ENCODE peak calls at places on chromosomes 12 and 14, in seven cellular contexts. Q is tibial nerve, X is foreskin fibroblast, I is MG63, Y is endothelial cell of umbilical vein, O is stomach, V is fibroblast of mammary gland. P is an unnamed sample.

GRCh38 chr12:96047621-96048211 is 12.3 kb upstream of the LTA4H start:
- DNase-seq in Q (peak), X (peak), I (peak), Y (peak), O (peak), V (peak), P (no peak)

GRCh38 chr14:32896979-32897723 is 41.5 kb upstream of the NPAS3 start:
- DNase-seq in Q (no peak), X (peak), I (no peak), Y (peak), O (no peak), V (peak), P (no peak)

GRCh38 chr14:24481622-24482324 is 26.3 kb downstream of the CMA1 start:
- DNase-seq in Q (no peak), X (peak), I (peak), Y (peak), O (peak), V (peak), P (no peak)

GRCh38 chr12:111953455-111953854 is 59.5 kb downstream of the TMEM116 start:
- DNase-seq in Q (peak), X (peak), I (no peak), Y (peak), O (no peak), V (peak), P (peak)

GRCh38 chr12:113030875-113031525 is 25.5 kb upstream of the DTX1 start:
- DNase-seq in Q (peak), X (peak), I (peak), Y (peak), O (no peak), V (peak), P (no peak)

GRCh38 chr12:54891717-54892478 is 37.6 kb downstream of the MUCL1 start:
- DNase-seq in Q (no peak), X (no peak), I (no peak), Y (no peak), O (peak), V (no peak), P (no peak)

GRCh38 chr12:109523071-109523470 is 45.6 kb downstream of the UBE3B start:
- DNase-seq in Q (no peak), X (no peak), I (no peak), Y (no peak), O (no peak), V (no peak), P (no peak)

GRCh38 chr14:83463500-83464098 is 1929.9 kb upstream of the SEL1L start:
- DNase-seq in Q (peak), X (peak), I (peak), Y (peak), O (peak), V (peak), P (no peak)

GRCh38 chr12:54993181-54993835 is 8.7 kb upstream of the TESPA1 start:
- DNase-seq in Q (peak), X (peak), I (peak), Y (peak), O (peak), V (peak), P (peak)

GRCh38 chr14:39266871-39267591 is 33.3 kb downstream of the MIA2 start:
- DNase-seq in Q (peak), X (peak), I (peak), Y (peak), O (peak), V (peak), P (peak)

GRCh38 chr14:58987601-58988000 is 200.9 kb upstream of the DAAM1 start:
- DNase-seq in Q (no peak), X (no peak), I (no peak), Y (no peak), O (no peak), V (no peak), P (no peak)

GRCh38 chr12:80472912-80473500 is 29.0 kb downstream of the PTPRQ start:
- DNase-seq in Q (no peak), X (peak), I (peak), Y (peak), O (no peak), V (peak), P (peak)

GRCh38 chr14:69699743-69700309 is 67.1 kb upstream of the SRSF5 start:
- DNase-seq in Q (no peak), X (no peak), I (no peak), Y (no peak), O (peak), V (no peak), P (no peak)

GRCh38 chr14:88598097-88598675 is 35.3 kb downstream of the ZC3H14 start:
- DNase-seq in Q (no peak), X (no peak), I (no peak), Y (no peak), O (no peak), V (no peak), P (no peak)

GRCh38 chr12:115983226-115983798 is 294.2 kb downstream of the MED13L start:
- DNase-seq in Q (no peak), X (peak), I (peak), Y (peak), O (no peak), V (peak), P (no peak)

GRCh38 chr12:64665506-64665905 is 55.2 kb downstream of the RASSF3 start:
- DNase-seq in Q (no peak), X (no peak), I (no peak), Y (peak), O (no peak), V (peak), P (no peak)

GRCh38 chr12:27965411-27965810 is 7.1 kb downstream of the PTHLH start:
- DNase-seq in Q (no peak), X (peak), I (no peak), Y (no peak), O (no peak), V (peak), P (no peak)

GRCh38 chr14:56005580-56006053 is 112.6 kb upstream of the PELI2 start:
- DNase-seq in Q (no peak), X (no peak), I (no peak), Y (no peak), O (no peak), V (peak), P (peak)

GRCh38 chr14:51039285-51039684 is 55.6 kb downstream of the TRIM9 start:
- DNase-seq in Q (no peak), X (no peak), I (no peak), Y (no peak), O (no peak), V (no peak), P (no peak)

GRCh38 chr12:47991106-47991550 is 13.1 kb downstream of the COL2A1 start:
- DNase-seq in Q (no peak), X (no peak), I (no peak), Y (no peak), O (no peak), V (no peak), P (no peak)

GRCh38 chr14:22131749-22132476 is 457.1 kb downstream of the DAD1 start:
- DNase-seq in Q (no peak), X (no peak), I (peak), Y (no peak), O (no peak), V (peak), P (no peak)

GRCh38 chr14:91140672-91141071 is 26.8 kb downstream of the DGLUCY start:
- DNase-seq in Q (peak), X (peak), I (no peak), Y (peak), O (peak), V (peak), P (no peak)

GRCh38 chr14:100221419-100222218 is 17.3 kb upstream of the YY1 start:
- DNase-seq in Q (peak), X (peak), I (peak), Y (peak), O (peak), V (peak), P (peak)

GRCh38 chr14:76926521-76927251 is 100.5 kb downstream of the LRRC74A start:
- DNase-seq in Q (peak), X (peak), I (no peak), Y (no peak), O (no peak), V (peak), P (no peak)

GRCh38 chr14:100980823-100981222 is 77.3 kb upstream of the RTL1 start:
- DNase-seq in Q (no peak), X (no peak), I (no peak), Y (no peak), O (no peak), V (no peak), P (no peak)

GRCh38 chr14:69528930-69529329 is 44.4 kb downstream of the PLEKHD1 start:
- DNase-seq in Q (no peak), X (no peak), I (no peak), Y (no peak), O (no peak), V (no peak), P (no peak)

GRCh38 chr12:121765573-121765972 is 27.9 kb downstream of the RHOF start:
- DNase-seq in Q (no peak), X (peak), I (peak), Y (no peak), O (no peak), V (peak), P (peak)

GRCh38 chr12:81610955-81611889 is 147.9 kb downstream of the PPFIA2 start:
- DNase-seq in Q (no peak), X (no peak), I (no peak), Y (peak), O (no peak), V (peak), P (no peak)

GRCh38 chr12:93122569-93123091 is 193.5 kb upstream of the EEA1 start:
- DNase-seq in Q (no peak), X (no peak), I (no peak), Y (no peak), O (no peak), V (peak), P (no peak)

GRCh38 chr12:92139634-92140555 is 5.8 kb downstream of the BTG1 start:
- DNase-seq in Q (no peak), X (peak), I (no peak), Y (peak), O (no peak), V (peak), P (no peak)

GRCh38 chr12:90015228-90015627 is 306.6 kb upstream of the ATP2B1 start:
- DNase-seq in Q (no peak), X (peak), I (no peak), Y (no peak), O (no peak), V (peak), P (no peak)

GRCh38 chr12:23055004-23055403 is 430.0 kb downstream of the ETNK1 start:
- DNase-seq in Q (no peak), X (no peak), I (peak), Y (peak), O (no peak), V (peak), P (no peak)

GRCh38 chr14:62077676-62078261 is 315.5 kb downstream of the SNAPC1 start:
- DNase-seq in Q (no peak), X (no peak), I (no peak), Y (no peak), O (no peak), V (no peak), P (no peak)

GRCh38 chr12:116881325-116881866 is at the start of gene HRK:
- DNase-seq in Q (no peak), X (no peak), I (peak), Y (no peak), O (no peak), V (no peak), P (no peak)

GRCh38 chr12:7090222-7090998 is 1.8 kb downstream of the C1R start:
- DNase-seq in Q (no peak), X (peak), I (no peak), Y (no peak), O (no peak), V (peak), P (no peak)

GRCh38 chr12:5433081-5433839 is 1.4 kb downstream of the NTF3 start:
- DNase-seq in Q (no peak), X (peak), I (no peak), Y (no peak), O (no peak), V (no peak), P (no peak)

GRCh38 chr12:32753605-32754004 is 2.1 kb downstream of the YARS2 start:
- DNase-seq in Q (no peak), X (no peak), I (no peak), Y (no peak), O (no peak), V (no peak), P (no peak)
- H3K4me3 ChIP-seq in Q (no peak), X (peak), I (peak), Y (no peak), O (peak), V (peak), P (peak)

GRCh38 chr12:751192-751827 is 1.1 kb upstream of the WNK1 start:
- DNase-seq in Q (peak), X (peak), I (peak), Y (peak), O (peak), V (peak), P (peak)
- H3K4me3 ChIP-seq in Q (peak), X (peak), I (peak), Y (peak), O (peak), V (peak), P (peak)

GRCh38 chr14:49939884-49940510 is 47.1 kb downstream of the ARF6 start:
- DNase-seq in Q (no peak), X (no peak), I (no peak), Y (no peak), O (no peak), V (no peak), P (no peak)
- H3K4me3 ChIP-seq in Q (no peak), X (no peak), I (no peak), Y (no peak), O (no peak), V (no peak), P (no peak)

GRCh38 chr14:65142429-65142828 is 40.1 kb upstream of the MAX start:
- DNase-seq in Q (no peak), X (no peak), I (no peak), Y (no peak), O (no peak), V (no peak), P (no peak)
- H3K4me3 ChIP-seq in Q (no peak), X (no peak), I (no peak), Y (no peak), O (no peak), V (no peak), P (no peak)

GRCh38 chr12:76864791-76865400 is 13.9 kb downstream of the CSRP2 start:
- DNase-seq in Q (no peak), X (no peak), I (no peak), Y (no peak), O (no peak), V (no peak), P (no peak)

GRCh38 chr12:76863005-76863670 is 15.7 kb downstream of the CSRP2 start:
- DNase-seq in Q (no peak), X (peak), I (peak), Y (no peak), O (no peak), V (peak), P (peak)

GRCh38 chr12:76866726-76867125 is 12.1 kb downstream of the CSRP2 start:
- DNase-seq in Q (no peak), X (peak), I (peak), Y (no peak), O (no peak), V (peak), P (peak)

GRCh38 chr12:76863811-76864210 is 15.0 kb downstream of the CSRP2 start:
- DNase-seq in Q (no peak), X (peak), I (no peak), Y (no peak), O (no peak), V (peak), P (peak)

DNA sequence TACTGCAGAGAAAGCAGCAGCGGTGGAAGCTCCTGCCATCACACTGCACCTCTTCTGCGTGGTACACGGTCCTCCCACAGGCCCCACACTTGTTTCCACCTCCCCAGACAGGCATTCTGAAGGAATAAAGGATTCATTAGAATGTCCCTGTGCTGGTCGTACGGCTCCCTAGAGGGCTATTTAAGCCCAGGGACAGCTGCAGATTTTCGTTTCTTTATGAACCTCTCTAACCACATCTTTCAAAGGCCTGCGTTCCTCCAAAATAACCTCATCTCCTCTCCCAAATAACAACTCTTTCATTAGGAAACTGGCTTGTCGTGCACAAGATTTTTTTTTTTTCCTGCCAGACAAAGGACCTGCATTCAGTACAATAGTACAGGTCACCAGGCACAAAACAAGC is 12.7 kb downstream of the CSRP2 start:
- DNase-seq in Q (no peak), X (peak), I (no peak), Y (no peak), O (no peak), V (no peak), P (no peak)
- H3K4me3 ChIP-seq in Q (no peak), X (no peak), I (no peak), Y (no peak), O (no peak), V (no peak), P (no peak)